ENCODE peak calls at places on chromosomes 11 and 22, in four cellular contexts. One of them, this sample, is unnamed.

GRCh38 chr22:38270091-38270972 is 2.5 kb downstream of the TMEM184B start:
- DNase-seq in psoas muscle: no peak
- DNase-seq in CD8-positive, alpha-beta memory T cell: no peak
- DNase-seq in aorta: no peak
- DNase-seq in this sample: no peak

GRCh38 chr11:118263694-118264567 is at the start of gene MPZL2:
- DNase-seq in psoas muscle: no peak
- DNase-seq in CD8-positive, alpha-beta memory T cell: no peak
- DNase-seq in aorta: no peak
- DNase-seq in this sample: peak; percentile 83

GRCh38 chr11:65131417-65131776 is 2.9 kb downstream of the SYVN1 start:
- DNase-seq in psoas muscle: no peak
- DNase-seq in CD8-positive, alpha-beta memory T cell: peak; percentile 24
- DNase-seq in aorta: no peak
- DNase-seq in this sample: no peak

GRCh38 chr11:45982656-45983470 is 60.4 kb downstream of the LARGE2 start:
- DNase-seq in psoas muscle: no peak
- DNase-seq in CD8-positive, alpha-beta memory T cell: no peak
- DNase-seq in aorta: peak; percentile 82
- DNase-seq in this sample: peak; percentile 69

GRCh38 chr11:17777086-17777725 is 42.6 kb downstream of the KCNC1 start:
- DNase-seq in psoas muscle: peak; percentile 25
- DNase-seq in CD8-positive, alpha-beta memory T cell: no peak
- DNase-seq in aorta: peak; percentile 41
- DNase-seq in this sample: no peak

GRCh38 chr11:10566257-10566956 is 2.1 kb downstream of the LYVE1 start:
- DNase-seq in psoas muscle: no peak
- DNase-seq in CD8-positive, alpha-beta memory T cell: no peak
- DNase-seq in aorta: no peak
- DNase-seq in this sample: no peak

GRCh38 chr11:118939948-118940598 is 14.3 kb upstream of the BCL9L start:
- DNase-seq in psoas muscle: no peak
- DNase-seq in CD8-positive, alpha-beta memory T cell: peak; percentile 62
- DNase-seq in aorta: no peak
- DNase-seq in this sample: peak; percentile 53

GRCh38 chr11:67613960-67614715 is 7.4 kb downstream of the NDUFV1 start:
- DNase-seq in psoas muscle: peak; percentile 83
- DNase-seq in CD8-positive, alpha-beta memory T cell: peak; percentile 89
- DNase-seq in aorta: peak; percentile 90
- DNase-seq in this sample: peak; percentile 74

DNA sequence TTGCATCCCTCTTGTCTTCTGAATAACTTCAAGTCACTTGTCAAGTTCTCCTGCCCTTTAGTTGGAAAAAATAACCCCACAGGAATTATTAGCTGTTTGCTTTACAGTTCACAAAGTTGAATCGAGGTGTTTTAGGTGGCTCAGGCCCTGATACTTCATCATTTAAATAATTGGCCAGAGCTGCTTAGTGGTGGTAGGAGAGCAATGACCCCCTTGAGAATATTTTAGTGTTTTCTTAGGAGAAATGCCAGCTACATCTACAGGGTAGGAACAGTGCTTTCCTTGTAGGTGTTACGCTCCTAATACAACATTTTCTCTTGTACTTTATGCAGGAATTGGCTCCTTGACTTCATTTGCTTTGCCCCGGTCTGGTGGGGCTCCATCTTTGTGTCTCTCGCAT is 73.2 kb downstream of the C22orf31 start:
- DNase-seq in psoas muscle: no peak
- DNase-seq in CD8-positive, alpha-beta memory T cell: no peak
- DNase-seq in aorta: no peak
- DNase-seq in this sample: no peak
- H3K27ac ChIP-seq in psoas muscle: no peak overlapping the region
- H3K27ac ChIP-seq in CD8-positive, alpha-beta memory T cell: no peak overlapping the region
- H3K27ac ChIP-seq in aorta: peak overlapping the region; percentile 49
- H3K27ac ChIP-seq in this sample: no peak overlapping the region

GRCh38 chr11:130653838-130654601 is 205.6 kb downstream of the ADAMTS15 start:
- DNase-seq in psoas muscle: peak; percentile 91
- DNase-seq in CD8-positive, alpha-beta memory T cell: no peak
- DNase-seq in aorta: peak; percentile 88
- DNase-seq in this sample: no peak
- H3K27ac ChIP-seq in psoas muscle: peak overlapping the region; percentile 60
- H3K27ac ChIP-seq in CD8-positive, alpha-beta memory T cell: no peak overlapping the region
- H3K27ac ChIP-seq in aorta: peak overlapping the region; percentile 92
- H3K27ac ChIP-seq in this sample: peak overlapping the region; percentile 76

DNA sequence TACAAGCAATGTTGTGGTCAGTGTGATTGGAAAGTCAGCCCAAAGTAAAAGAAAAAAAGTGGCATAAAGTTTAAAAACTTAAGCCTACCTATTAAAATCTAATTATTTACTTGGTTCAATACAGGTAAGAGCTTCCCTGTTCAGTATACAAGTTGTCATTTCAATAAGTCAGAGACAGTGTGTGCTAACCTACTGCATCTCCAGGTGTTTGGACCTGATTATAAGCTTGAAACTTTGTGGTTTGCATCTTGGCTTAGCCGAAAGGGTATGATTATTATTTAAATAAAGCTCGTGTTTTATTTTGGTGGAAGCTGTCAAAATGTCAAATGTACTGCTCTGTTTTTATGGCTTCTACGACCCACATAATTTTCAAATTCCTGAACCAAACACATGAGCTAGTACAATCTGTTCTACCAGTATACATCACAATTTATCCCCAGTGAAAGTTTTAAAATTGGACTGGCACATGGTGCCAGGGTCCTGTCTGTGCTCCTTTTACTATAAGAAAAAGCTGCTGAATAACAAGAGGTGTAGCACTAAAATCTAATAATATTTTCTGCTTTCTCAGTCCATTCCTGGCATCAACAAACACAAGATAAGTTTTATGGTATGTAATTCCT is 103.9 kb upstream of the ANO3 start:
- DNase-seq in psoas muscle: no peak
- DNase-seq in CD8-positive, alpha-beta memory T cell: no peak
- DNase-seq in aorta: no peak
- DNase-seq in this sample: no peak
- H3K27ac ChIP-seq in psoas muscle: no peak overlapping the region
- H3K27ac ChIP-seq in CD8-positive, alpha-beta memory T cell: no peak overlapping the region
- H3K27ac ChIP-seq in aorta: no peak overlapping the region
- H3K27ac ChIP-seq in this sample: no peak overlapping the region

GRCh38 chr11:120698918-120699317 is 187.4 kb downstream of the GRIK4 start:
- DNase-seq in psoas muscle: no peak
- DNase-seq in CD8-positive, alpha-beta memory T cell: no peak
- DNase-seq in aorta: no peak
- DNase-seq in this sample: no peak

GRCh38 chr11:120690406-120690805 is 178.9 kb downstream of the GRIK4 start:
- DNase-seq in psoas muscle: no peak
- DNase-seq in CD8-positive, alpha-beta memory T cell: no peak
- DNase-seq in aorta: no peak
- DNase-seq in this sample: no peak

GRCh38 chr11:120695426-120695825 is 183.9 kb downstream of the GRIK4 start:
- DNase-seq in psoas muscle: no peak
- DNase-seq in CD8-positive, alpha-beta memory T cell: no peak
- DNase-seq in aorta: no peak
- DNase-seq in this sample: no peak

GRCh38 chr11:120696597-120696996 is 185.0 kb downstream of the GRIK4 start:
- DNase-seq in psoas muscle: no peak
- DNase-seq in CD8-positive, alpha-beta memory T cell: no peak
- DNase-seq in aorta: no peak
- DNase-seq in this sample: no peak

DNA sequence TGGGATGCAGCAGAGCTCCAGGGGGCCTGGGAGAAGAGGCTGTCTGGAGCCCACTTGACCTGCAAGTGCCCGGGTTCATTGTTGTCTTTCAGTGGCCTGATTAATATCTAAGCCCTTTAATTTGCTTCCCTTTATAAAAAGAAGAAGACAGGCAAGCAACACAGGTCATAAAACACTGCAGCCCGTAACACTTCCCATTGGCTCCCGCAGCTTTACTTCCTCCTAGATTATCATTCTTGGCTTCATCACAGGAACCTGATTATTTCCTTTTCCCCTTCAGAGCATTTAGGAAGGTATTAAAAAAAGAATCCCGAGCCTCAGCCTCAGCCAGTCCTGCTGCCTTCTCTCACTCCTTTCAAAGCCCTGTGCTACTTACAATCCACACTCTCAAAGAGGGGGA is 183.2 kb downstream of the GRIK4 start:
- DNase-seq in psoas muscle: no peak
- DNase-seq in CD8-positive, alpha-beta memory T cell: no peak
- DNase-seq in aorta: no peak
- DNase-seq in this sample: no peak
- H3K27ac ChIP-seq in psoas muscle: no peak overlapping the region
- H3K27ac ChIP-seq in CD8-positive, alpha-beta memory T cell: no peak overlapping the region
- H3K27ac ChIP-seq in aorta: no peak overlapping the region
- H3K27ac ChIP-seq in this sample: no peak overlapping the region

GRCh38 chr11:7251836-7252682 is at the start of gene SYT9:
- DNase-seq in psoas muscle: peak; percentile 63
- DNase-seq in CD8-positive, alpha-beta memory T cell: no peak
- DNase-seq in aorta: peak; percentile 79
- DNase-seq in this sample: peak; percentile 66
- H3K27ac ChIP-seq in psoas muscle: no peak within 1 kb of the TSS
- H3K27ac ChIP-seq in CD8-positive, alpha-beta memory T cell: no peak within 1 kb of the TSS
- H3K27ac ChIP-seq in aorta: no peak within 1 kb of the TSS
- H3K27ac ChIP-seq in this sample: no peak within 1 kb of the TSS

GRCh38 chr11:72779495-72780128 is 14.2 kb downstream of the STARD10 start:
- DNase-seq in psoas muscle: no peak
- DNase-seq in CD8-positive, alpha-beta memory T cell: no peak
- DNase-seq in aorta: no peak
- DNase-seq in this sample: no peak
- H3K27ac ChIP-seq in psoas muscle: no peak overlapping the region
- H3K27ac ChIP-seq in CD8-positive, alpha-beta memory T cell: peak overlapping the region; percentile 7
- H3K27ac ChIP-seq in aorta: no peak overlapping the region
- H3K27ac ChIP-seq in this sample: peak overlapping the region; percentile 98